ENCODE peak calls at places on chromosome 14, in six cellular contexts. One of them, this sample, is unnamed.

GRCh38 chr14:77158175-77158908 is 16.8 kb upstream of the ZDHHC22 start:
- DNase-seq in WTC11: peak; percentile 39
- DNase-seq in IMR-90: peak; percentile 71
- DNase-seq in NCI-H510A: peak; percentile 77
- DNase-seq in Calu3: peak; percentile 30
- DNase-seq in adrenal gland: peak; percentile 73
- DNase-seq in this sample: peak; percentile 70

GRCh38 chr14:77301103-77301502 is 19.6 kb downstream of the POMT2 start:
- DNase-seq in WTC11: peak; percentile 90
- DNase-seq in IMR-90: peak; percentile 85
- DNase-seq in NCI-H510A: peak; percentile 26
- DNase-seq in Calu3: peak; percentile 80
- DNase-seq in adrenal gland: peak; percentile 92
- DNase-seq in this sample: peak; percentile 90

GRCh38 chr14:101564444-101564776 is 3.1 kb downstream of the DIO3 start:
- DNase-seq in WTC11: no peak
- DNase-seq in IMR-90: no peak
- DNase-seq in NCI-H510A: no peak
- DNase-seq in Calu3: no peak
- DNase-seq in adrenal gland: no peak
- DNase-seq in this sample: no peak

GRCh38 chr14:59309291-59309900 is 120.9 kb downstream of the DAAM1 start:
- DNase-seq in WTC11: no peak
- DNase-seq in IMR-90: no peak
- DNase-seq in NCI-H510A: no peak
- DNase-seq in Calu3: no peak
- DNase-seq in adrenal gland: no peak
- DNase-seq in this sample: peak; percentile 35

GRCh38 chr14:58749066-58749669 is 111.4 kb downstream of the DACT1 start:
- DNase-seq in WTC11: no peak
- DNase-seq in IMR-90: peak; percentile 98
- DNase-seq in NCI-H510A: peak; percentile 69
- DNase-seq in Calu3: peak; percentile 25
- DNase-seq in adrenal gland: peak; percentile 58
- DNase-seq in this sample: peak; percentile 87

GRCh38 chr14:32047791-32048190 is 29.3 kb upstream of the ARHGAP5 start:
- DNase-seq in WTC11: no peak
- DNase-seq in IMR-90: no peak
- DNase-seq in NCI-H510A: no peak
- DNase-seq in Calu3: no peak
- DNase-seq in adrenal gland: no peak
- DNase-seq in this sample: no peak

GRCh38 chr14:53237488-53237887 is 84.4 kb upstream of the DDHD1 start:
- DNase-seq in WTC11: no peak
- DNase-seq in IMR-90: no peak
- DNase-seq in NCI-H510A: no peak
- DNase-seq in Calu3: no peak
- DNase-seq in adrenal gland: no peak
- DNase-seq in this sample: no peak

GRCh38 chr14:104600141-104600643 is 4.4 kb downstream of the TMEM179 start:
- DNase-seq in WTC11: no peak
- DNase-seq in IMR-90: no peak
- DNase-seq in NCI-H510A: no peak
- DNase-seq in Calu3: no peak
- DNase-seq in adrenal gland: no peak
- DNase-seq in this sample: no peak

GRCh38 chr14:62428429-62429203 is 616.6 kb downstream of the KCNH5 start:
- DNase-seq in WTC11: no peak
- DNase-seq in IMR-90: peak; percentile 65
- DNase-seq in NCI-H510A: no peak
- DNase-seq in Calu3: no peak
- DNase-seq in adrenal gland: no peak
- DNase-seq in this sample: peak; percentile 77

GRCh38 chr14:100522616-100523021 is 64.6 kb downstream of the BEGAIN start:
- DNase-seq in WTC11: peak; percentile 11
- DNase-seq in IMR-90: no peak
- DNase-seq in NCI-H510A: no peak
- DNase-seq in Calu3: no peak
- DNase-seq in adrenal gland: peak; percentile 16
- DNase-seq in this sample: no peak

GRCh38 chr14:50785506-50786063 is 45.4 kb downstream of the NIN start:
- DNase-seq in WTC11: no peak
- DNase-seq in IMR-90: no peak
- DNase-seq in NCI-H510A: no peak
- DNase-seq in Calu3: no peak
- DNase-seq in adrenal gland: no peak
- DNase-seq in this sample: no peak

GRCh38 chr14:54782803-54783659 is 119.6 kb downstream of the GCH1 start:
- DNase-seq in WTC11: peak; percentile 51
- DNase-seq in IMR-90: no peak
- DNase-seq in NCI-H510A: no peak
- DNase-seq in Calu3: peak; percentile 12
- DNase-seq in adrenal gland: no peak
- DNase-seq in this sample: no peak

GRCh38 chr14:69625299-69626131 is 14.1 kb downstream of the SUSD6 start:
- DNase-seq in WTC11: no peak
- DNase-seq in IMR-90: peak; percentile 66
- DNase-seq in NCI-H510A: no peak
- DNase-seq in Calu3: no peak
- DNase-seq in adrenal gland: peak; percentile 72
- DNase-seq in this sample: peak; percentile 42

GRCh38 chr14:70245026-70245425 is 56.3 kb upstream of the SLC8A3 start:
- DNase-seq in WTC11: no peak
- DNase-seq in IMR-90: no peak
- DNase-seq in NCI-H510A: no peak
- DNase-seq in Calu3: no peak
- DNase-seq in adrenal gland: no peak
- DNase-seq in this sample: no peak

GRCh38 chr14:79044894-79045624 is 874.9 kb downstream of the NRXN3 start:
- DNase-seq in WTC11: no peak
- DNase-seq in IMR-90: peak; percentile 88
- DNase-seq in NCI-H510A: no peak
- DNase-seq in Calu3: no peak
- DNase-seq in adrenal gland: peak; percentile 31
- DNase-seq in this sample: peak; percentile 71

GRCh38 chr14:105180598-105181528 is at the start of gene NUDT14:
- DNase-seq in WTC11: peak; percentile 78
- DNase-seq in IMR-90: peak; percentile 25
- DNase-seq in NCI-H510A: peak; percentile 72
- DNase-seq in Calu3: peak; percentile 88
- DNase-seq in adrenal gland: peak; percentile 81
- DNase-seq in this sample: peak; percentile 46

GRCh38 chr14:100586520-100587247 is 533 bp downstream of the BEGAIN start:
- DNase-seq in WTC11: peak; percentile 34
- DNase-seq in IMR-90: no peak
- DNase-seq in NCI-H510A: peak; percentile 67
- DNase-seq in Calu3: peak; percentile 52
- DNase-seq in adrenal gland: no peak
- DNase-seq in this sample: no peak

GRCh38 chr14:31026076-31026394 is at the start of gene STRN3:
- DNase-seq in WTC11: no peak
- DNase-seq in IMR-90: no peak
- DNase-seq in NCI-H510A: no peak
- DNase-seq in Calu3: no peak
- DNase-seq in adrenal gland: no peak
- DNase-seq in this sample: no peak

GRCh38 chr14:102775855-102776760 is 1.1 kb upstream of the TRAF3 start:
- DNase-seq in WTC11: no peak
- DNase-seq in IMR-90: peak; percentile 80
- DNase-seq in NCI-H510A: no peak
- DNase-seq in Calu3: no peak
- DNase-seq in adrenal gland: peak; percentile 45
- DNase-seq in this sample: peak; percentile 81

GRCh38 chr14:49052516-49052915 is 533.7 kb downstream of the RPS29 start:
- DNase-seq in WTC11: no peak
- DNase-seq in IMR-90: peak; percentile 80
- DNase-seq in NCI-H510A: no peak
- DNase-seq in Calu3: no peak
- DNase-seq in adrenal gland: no peak
- DNase-seq in this sample: no peak

GRCh38 chr14:55328317-55328716 is 57.1 kb downstream of the FBXO34 start:
- DNase-seq in WTC11: no peak
- DNase-seq in IMR-90: peak; percentile 62
- DNase-seq in NCI-H510A: no peak
- DNase-seq in Calu3: no peak
- DNase-seq in adrenal gland: no peak
- DNase-seq in this sample: peak; percentile 39

GRCh38 chr14:68314642-68315041 is 478.2 kb downstream of the ZFP36L1 start:
- DNase-seq in WTC11: no peak
- DNase-seq in IMR-90: no peak
- DNase-seq in NCI-H510A: no peak
- DNase-seq in Calu3: no peak
- DNase-seq in adrenal gland: no peak
- DNase-seq in this sample: no peak

GRCh38 chr14:55249423-55249822 is 21.8 kb upstream of the FBXO34 start:
- DNase-seq in WTC11: no peak
- DNase-seq in IMR-90: peak; percentile 72
- DNase-seq in NCI-H510A: no peak
- DNase-seq in Calu3: no peak
- DNase-seq in adrenal gland: no peak
- DNase-seq in this sample: peak; percentile 30

GRCh38 chr14:70666364-70666691 is 24.6 kb downstream of the TTC9 start:
- DNase-seq in WTC11: no peak
- DNase-seq in IMR-90: no peak
- DNase-seq in NCI-H510A: no peak
- DNase-seq in Calu3: no peak
- DNase-seq in adrenal gland: no peak
- DNase-seq in this sample: no peak

GRCh38 chr14:95041477-95042020 is 115.8 kb downstream of the DICER1 start:
- DNase-seq in WTC11: no peak
- DNase-seq in IMR-90: no peak
- DNase-seq in NCI-H510A: no peak
- DNase-seq in Calu3: no peak
- DNase-seq in adrenal gland: no peak
- DNase-seq in this sample: no peak

GRCh38 chr14:99596071-99596627 is 7.9 kb downstream of the CCDC85C start:
- DNase-seq in WTC11: no peak
- DNase-seq in IMR-90: no peak
- DNase-seq in NCI-H510A: no peak
- DNase-seq in Calu3: peak; percentile 20
- DNase-seq in adrenal gland: peak; percentile 84
- DNase-seq in this sample: no peak

GRCh38 chr14:99619873-99620834 is 16.1 kb upstream of the CCDC85C start:
- DNase-seq in WTC11: no peak
- DNase-seq in IMR-90: peak; percentile 45
- DNase-seq in NCI-H510A: no peak
- DNase-seq in Calu3: no peak
- DNase-seq in adrenal gland: peak; percentile 37
- DNase-seq in this sample: peak; percentile 66

GRCh38 chr14:41235466-41235865 is 371.2 kb upstream of the LRFN5 start:
- DNase-seq in WTC11: no peak
- DNase-seq in IMR-90: no peak
- DNase-seq in NCI-H510A: no peak
- DNase-seq in Calu3: no peak
- DNase-seq in adrenal gland: no peak
- DNase-seq in this sample: no peak

GRCh38 chr14:97162621-97163020 is 365.4 kb downstream of the VRK1 start:
- DNase-seq in WTC11: no peak
- DNase-seq in IMR-90: no peak
- DNase-seq in NCI-H510A: no peak
- DNase-seq in Calu3: no peak
- DNase-seq in adrenal gland: no peak
- DNase-seq in this sample: no peak

GRCh38 chr14:84969501-84969900 is 560.4 kb upstream of the FLRT2 start:
- DNase-seq in WTC11: no peak
- DNase-seq in IMR-90: no peak
- DNase-seq in NCI-H510A: peak; percentile 41
- DNase-seq in Calu3: no peak
- DNase-seq in adrenal gland: no peak
- DNase-seq in this sample: no peak

GRCh38 chr14:54975856-54976255 is 51.0 kb downstream of the WDHD1 start:
- DNase-seq in WTC11: no peak
- DNase-seq in IMR-90: no peak
- DNase-seq in NCI-H510A: no peak
- DNase-seq in Calu3: no peak
- DNase-seq in adrenal gland: no peak
- DNase-seq in this sample: peak; percentile 23

GRCh38 chr14:91395466-91395865 is 22.2 kb downstream of the CCDC88C start:
- DNase-seq in WTC11: no peak
- DNase-seq in IMR-90: no peak
- DNase-seq in NCI-H510A: no peak
- DNase-seq in Calu3: no peak
- DNase-seq in adrenal gland: no peak
- DNase-seq in this sample: no peak

GRCh38 chr14:59320771-59321170 is 132.3 kb downstream of the DAAM1 start:
- DNase-seq in WTC11: no peak
- DNase-seq in IMR-90: no peak
- DNase-seq in NCI-H510A: no peak
- DNase-seq in Calu3: no peak
- DNase-seq in adrenal gland: no peak
- DNase-seq in this sample: peak; percentile 61

GRCh38 chr14:74207943-74208342 is 31.3 kb upstream of the VSX2 start:
- DNase-seq in WTC11: peak; percentile 54
- DNase-seq in IMR-90: no peak
- DNase-seq in NCI-H510A: no peak
- DNase-seq in Calu3: no peak
- DNase-seq in adrenal gland: no peak
- DNase-seq in this sample: peak; percentile 3

GRCh38 chr14:28671425-28671824 is 95.2 kb upstream of the FOXG1 start:
- DNase-seq in WTC11: no peak
- DNase-seq in IMR-90: peak; percentile 11
- DNase-seq in NCI-H510A: no peak
- DNase-seq in Calu3: no peak
- DNase-seq in adrenal gland: no peak
- DNase-seq in this sample: peak; percentile 81

GRCh38 chr14:49849213-49849847 is 3.3 kb downstream of the NEMF start:
- DNase-seq in WTC11: no peak
- DNase-seq in IMR-90: no peak
- DNase-seq in NCI-H510A: no peak
- DNase-seq in Calu3: no peak
- DNase-seq in adrenal gland: no peak
- DNase-seq in this sample: no peak